ENCODE peak calls at places on chromosomes 6 and 20, in six cellular contexts. B is neural crest cell, Z is choroid plexus epithelial cell, V is PC-9, J is retinal pigment epithelial cell, S is cardiac fibroblast. E is an unnamed sample.

GRCh38 chr6:79864001-79864400 is 83.4 kb downstream of the ELOVL4 start:
- DNase-seq in B (no peak), Z (no peak), V (no peak), J (no peak), S (no peak), E (no peak)

GRCh38 chr6:74939309-74939708 is 266.5 kb downstream of the COL12A1 start:
- DNase-seq in B (no peak), Z (peak), V (no peak), J (no peak), S (peak), E (no peak)

GRCh38 chr6:170251776-170252571 is 38.9 kb downstream of the DLL1 start:
- DNase-seq in B (no peak), Z (no peak), V (no peak), J (no peak), S (no peak), E (peak)

GRCh38 chr6:104526383-104526782 is 333.3 kb downstream of the HACE1 start:
- DNase-seq in B (no peak), Z (peak), V (no peak), J (no peak), S (peak), E (no peak)

GRCh38 chr6:84892666-84893065 is 128.3 kb upstream of the TBX18 start:
- DNase-seq in B (no peak), Z (peak), V (no peak), J (no peak), S (peak), E (no peak)

GRCh38 chr6:34062156-34062555 is 83.7 kb downstream of the GRM4 start:
- DNase-seq in B (no peak), Z (no peak), V (no peak), J (no peak), S (no peak), E (no peak)

GRCh38 chr6:25869840-25870239 is 4.2 kb downstream of the SLC17A3 start:
- DNase-seq in B (no peak), Z (no peak), V (no peak), J (no peak), S (no peak), E (no peak)

GRCh38 chr6:15073883-15074465 is 171.9 kb upstream of the JARID2 start:
- DNase-seq in B (no peak), Z (no peak), V (no peak), J (no peak), S (no peak), E (no peak)

GRCh38 chr6:141418076-141418475 is 714.6 kb upstream of the GJE1 start:
- DNase-seq in B (no peak), Z (no peak), V (no peak), J (no peak), S (no peak), E (no peak)

GRCh38 chr20:1933465-1933870 is 38.3 kb downstream of the SIRPA start:
- DNase-seq in B (no peak), Z (no peak), V (no peak), J (no peak), S (peak), E (no peak)

GRCh38 chr20:23143986-23144695 is 58.0 kb upstream of the CD93 start:
- DNase-seq in B (no peak), Z (no peak), V (peak), J (no peak), S (no peak), E (no peak)

GRCh38 chr6:56246941-56247653 is at the start of gene COL21A1:
- DNase-seq in B (peak), Z (peak), V (no peak), J (no peak), S (peak), E (no peak)

GRCh38 chr20:20956586-20956985 is 149.6 kb downstream of the LINC00237 start:
- DNase-seq in B (no peak), Z (no peak), V (no peak), J (no peak), S (no peak), E (no peak)

GRCh38 chr6:138571174-138571573 is 71.9 kb upstream of the NHSL1 start:
- DNase-seq in B (no peak), Z (no peak), V (no peak), J (no peak), S (no peak), E (no peak)

GRCh38 chr20:6920991-6921613 is 153.6 kb downstream of the BMP2 start:
- DNase-seq in B (no peak), Z (no peak), V (no peak), J (no peak), S (peak), E (no peak)

GRCh38 chr20:32980131-32980941 is 23.9 kb downstream of the SUN5 start:
- DNase-seq in B (peak), Z (no peak), V (no peak), J (peak), S (no peak), E (peak)

GRCh38 chr6:30748851-30749540 is 4.6 kb upstream of the IER3 start:
- DNase-seq in B (no peak), Z (no peak), V (peak), J (no peak), S (peak), E (no peak)

GRCh38 chr6:144285548-144285797 is 338 bp downstream of the UTRN start:
- DNase-seq in B (no peak), Z (no peak), V (no peak), J (no peak), S (no peak), E (no peak)

GRCh38 chr6:138520463-138520862 is 21.2 kb upstream of the NHSL1 start:
- DNase-seq in B (no peak), Z (peak), V (no peak), J (no peak), S (peak), E (no peak)

GRCh38 chr6:5968817-5969726 is 37.7 kb downstream of the NRN1 start:
- DNase-seq in B (no peak), Z (no peak), V (no peak), J (peak), S (no peak), E (no peak)

GRCh38 chr20:36736451-36737182 is 9.3 kb downstream of the NDRG3 start:
- DNase-seq in B (no peak), Z (no peak), V (no peak), J (no peak), S (no peak), E (no peak)

DNA sequence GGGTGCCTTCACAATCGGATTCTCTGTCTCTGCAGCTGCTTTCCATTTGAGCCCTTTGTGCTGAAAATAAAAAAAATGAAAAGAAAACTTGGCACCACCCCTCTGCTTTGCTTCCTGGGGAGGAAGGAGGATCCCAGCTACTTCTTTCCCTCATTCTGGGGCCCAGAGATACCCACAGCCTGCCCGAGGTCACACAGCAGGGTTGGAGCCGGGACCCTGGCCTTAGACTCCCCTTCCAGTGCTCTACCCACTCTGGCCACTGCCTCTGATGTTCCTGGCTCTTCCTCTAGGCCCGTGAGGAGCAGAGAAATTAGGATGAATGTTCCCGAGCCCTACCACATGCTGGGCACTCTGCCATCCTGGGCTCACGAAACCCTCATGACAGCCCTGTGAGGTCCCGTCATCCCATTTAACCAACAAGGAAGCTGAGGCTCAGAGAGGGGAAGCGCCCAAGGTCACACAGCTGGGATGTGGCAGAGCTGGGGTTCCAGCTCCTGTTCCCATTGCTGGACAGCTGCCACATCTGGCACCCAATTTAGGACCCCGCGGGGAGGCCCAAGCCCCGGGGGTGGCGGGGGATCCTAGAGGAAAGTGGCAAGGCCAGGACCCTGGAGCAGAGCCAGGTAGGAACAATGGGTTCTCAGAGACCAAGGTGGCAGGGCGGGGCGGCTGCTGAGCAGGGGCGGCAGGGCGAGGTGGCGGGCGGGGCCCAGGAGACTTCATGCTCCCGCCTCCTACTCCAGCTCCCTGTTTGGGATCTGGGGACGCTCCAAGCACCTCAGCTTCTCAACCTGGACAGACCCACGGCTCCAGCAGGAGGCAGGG is 76.6 kb downstream of the CEBPB start:
- DNase-seq in B (no peak), Z (peak), V (peak), J (no peak), S (peak), E (no peak)
- TF ChIP-seq CTCF in B (no peak), Z (no peak), V (peak), J (peak), S (no peak), E (no peak)

GRCh38 chr6:3835055-3835731 is 14.0 kb upstream of the FAM50B start:
- DNase-seq in B (no peak), Z (peak), V (no peak), J (no peak), S (peak), E (no peak)
- TF ChIP-seq CTCF in B (no peak), Z (no peak), V (no peak), J (no peak), S (no peak), E (no peak)

DNA sequence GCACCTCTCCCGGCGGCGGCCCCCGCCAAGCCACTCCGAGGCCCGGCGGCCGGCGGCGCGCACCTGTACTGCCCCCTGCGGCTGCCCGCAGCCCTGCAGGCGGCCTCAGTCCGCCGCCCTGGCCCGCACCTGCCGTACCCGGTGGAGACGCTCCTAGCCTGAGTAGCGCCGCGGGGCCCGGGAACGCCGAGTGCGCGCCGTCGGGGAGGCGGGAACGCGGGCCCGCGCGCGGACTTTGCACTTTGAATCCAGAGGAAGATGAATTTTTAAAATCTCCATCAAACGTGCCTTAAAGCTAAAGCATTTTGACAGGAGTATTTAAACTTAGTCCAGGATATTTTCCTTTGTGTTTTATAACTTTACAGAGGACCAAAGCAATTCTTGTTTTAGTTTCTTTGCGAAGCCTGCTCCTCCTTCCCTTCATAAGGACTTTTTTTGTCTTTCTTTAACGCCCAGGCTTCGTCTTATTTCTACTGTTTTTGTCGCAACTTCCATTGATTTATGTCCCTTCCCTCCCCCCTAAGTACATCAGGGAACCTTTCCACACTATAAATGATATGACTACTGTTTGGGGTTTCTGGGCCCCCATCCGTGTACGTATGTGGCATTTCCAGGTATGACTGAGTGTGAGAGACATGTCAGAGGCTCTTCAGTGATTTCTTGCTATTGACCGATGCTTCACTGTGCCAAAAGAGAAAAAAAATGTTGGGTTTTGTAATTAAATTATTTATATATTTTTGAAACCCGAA is 2.0 kb downstream of the FOXQ1 start:
- DNase-seq in B (no peak), Z (no peak), V (peak), J (no peak), S (no peak), E (peak)
- TF ChIP-seq CTCF in B (peak), Z (peak), V (peak), J (peak), S (no peak), E (peak)

GRCh38 chr20:63349516-63349895 is 11.6 kb downstream of the CHRNA4 start:
- DNase-seq in B (no peak), Z (no peak), V (no peak), J (no peak), S (no peak), E (no peak)

GRCh38 chr20:63351380-63351700 is 9.8 kb downstream of the CHRNA4 start:
- DNase-seq in B (no peak), Z (no peak), V (no peak), J (no peak), S (no peak), E (no peak)

GRCh38 chr20:63348828-63349515 is 12.2 kb downstream of the CHRNA4 start:
- DNase-seq in B (no peak), Z (no peak), V (no peak), J (no peak), S (no peak), E (no peak)

GRCh38 chr20:63350597-63351379 is 10.4 kb downstream of the CHRNA4 start:
- DNase-seq in B (no peak), Z (no peak), V (no peak), J (no peak), S (no peak), E (no peak)

GRCh38 chr20:63350196-63350595 is 11.0 kb downstream of the CHRNA4 start:
- DNase-seq in B (no peak), Z (no peak), V (no peak), J (no peak), S (no peak), E (no peak)
- TF ChIP-seq CTCF in B (no peak), Z (no peak), V (no peak), J (no peak), S (no peak), E (no peak)

GRCh38 chr6:1940381-1940780 is 305.0 kb downstream of the GMDS start:
- DNase-seq in B (no peak), Z (peak), V (no peak), J (no peak), S (no peak), E (no peak)
- TF ChIP-seq CTCF in B (no peak), Z (no peak), V (no peak), J (no peak), S (no peak), E (no peak)

GRCh38 chr6:91149914-91150674 is 563.2 kb upstream of the MAP3K7 start:
- DNase-seq in B (no peak), Z (peak), V (no peak), J (peak), S (no peak), E (no peak)

GRCh38 chr6:91149246-91149645 is 562.4 kb upstream of the MAP3K7 start:
- DNase-seq in B (no peak), Z (peak), V (no peak), J (no peak), S (no peak), E (no peak)

GRCh38 chr6:91152824-91153223 is 566.0 kb upstream of the MAP3K7 start:
- DNase-seq in B (no peak), Z (no peak), V (no peak), J (no peak), S (no peak), E (no peak)

DNA sequence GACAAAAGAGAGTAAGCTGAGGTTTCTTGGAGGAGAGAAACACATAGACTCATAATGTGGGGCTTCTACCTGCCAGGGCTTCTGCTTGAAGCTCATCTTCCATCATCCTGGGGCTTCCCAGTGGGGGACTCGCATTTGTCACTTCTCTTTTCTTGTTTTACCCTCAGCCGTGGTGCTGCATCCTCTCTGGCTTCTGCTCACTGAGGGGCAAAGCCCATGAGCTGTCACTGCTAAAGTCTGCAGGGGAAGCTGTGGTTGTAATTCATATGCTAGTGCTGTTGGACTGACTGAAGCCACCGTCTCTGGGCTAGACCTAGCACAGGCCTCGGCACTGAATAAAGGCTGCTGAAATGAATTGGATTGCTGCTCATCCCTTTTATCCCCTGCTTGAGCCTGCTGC is 568.3 kb upstream of the MAP3K7 start:
- DNase-seq in B (no peak), Z (no peak), V (no peak), J (no peak), S (no peak), E (no peak)
- TF ChIP-seq CTCF in B (no peak), Z (no peak), V (no peak), J (no peak), S (no peak), E (no peak)

GRCh38 chr20:44475694-44476560 is at the start of gene TTPAL:
- DNase-seq in B (peak), Z (peak), V (peak), J (peak), S (peak), E (peak)
- TF ChIP-seq CTCF in B (no peak), Z (peak), V (peak), J (peak), S (peak), E (peak)

GRCh38 chr6:155408981-155409380 is 46.7 kb downstream of the NOX3 start:
- DNase-seq in B (no peak), Z (no peak), V (no peak), J (no peak), S (no peak), E (no peak)

GRCh38 chr6:155408231-155408630 is 47.4 kb downstream of the NOX3 start:
- DNase-seq in B (no peak), Z (no peak), V (no peak), J (no peak), S (no peak), E (no peak)

GRCh38 chr6:155404937-155405336 is 50.7 kb downstream of the NOX3 start:
- DNase-seq in B (no peak), Z (no peak), V (no peak), J (no peak), S (no peak), E (no peak)

GRCh38 chr6:155402656-155403304 is 52.9 kb downstream of the NOX3 start:
- DNase-seq in B (no peak), Z (no peak), V (no peak), J (no peak), S (no peak), E (no peak)

DNA sequence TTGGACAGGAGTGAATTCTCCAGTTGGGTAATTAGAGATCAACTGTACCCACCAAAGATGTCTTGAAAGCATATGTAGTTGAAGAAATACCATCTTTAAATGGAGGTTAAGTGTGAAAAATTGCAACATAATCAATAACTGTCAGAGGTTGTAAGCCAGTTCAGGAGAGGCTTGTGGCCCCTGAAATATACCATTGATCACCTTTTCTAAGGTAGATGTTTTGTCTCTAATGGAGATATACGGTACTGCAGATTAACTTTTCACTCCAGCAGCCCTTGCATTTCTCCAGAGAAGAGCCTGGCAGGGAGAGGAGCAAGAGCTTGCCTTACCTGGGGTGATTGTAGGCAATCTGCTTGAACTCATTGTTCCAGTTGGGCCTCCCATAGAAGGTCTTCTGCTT is 48.8 kb downstream of the NOX3 start:
- DNase-seq in B (no peak), Z (no peak), V (no peak), J (no peak), S (no peak), E (no peak)
- TF ChIP-seq CTCF in B (peak), Z (peak), V (no peak), J (no peak), S (peak), E (no peak)

E was measured in D721Med.